ENCODE peak calls at places on chromosomes 1 and 21, in five cellular contexts. O is heart right ventricle; F is substantia nigra; J is CD4-positive, CD25-positive, alpha-beta regulatory T cell; W is tibial artery. N is an unnamed sample.

GRCh38 chr1:161020573-161021167 is at the start of gene F11R:
- DNase-seq in F (no peak), O (peak), W (no peak), J (no peak), N (no peak)

GRCh38 chr1:15684042-15684461 is at the start of gene PLEKHM2:
- DNase-seq in O (no peak), F (no peak), J (peak), W (no peak), N (no peak)

GRCh38 chr21:14616303-14617039 is 70.4 kb upstream of the SAMSN1 start:
- DNase-seq in J (no peak), O (no peak), W (no peak), F (no peak), N (no peak)

GRCh38 chr1:175914115-175914514 is 170.7 kb upstream of the TNR start:
- DNase-seq in O (no peak), W (no peak), J (no peak), F (no peak), N (no peak)

GRCh38 chr1:78102082-78102481 is 56.3 kb downstream of the GIPC2 start:
- DNase-seq in J (no peak), F (no peak), O (no peak), W (no peak), N (no peak)

GRCh38 chr1:115118086-115118485 is 28.8 kb upstream of the TSPAN2 start:
- DNase-seq in F (no peak), W (no peak), O (no peak), J (no peak), N (no peak)

GRCh38 chr1:44029260-44029910 is 1.9 kb downstream of the SLC6A9 start:
- DNase-seq in J (no peak), F (no peak), O (peak), W (no peak), N (no peak)

GRCh38 chr1:152735648-152736047 is 22.2 kb upstream of the KPRP start:
- DNase-seq in O (no peak), F (no peak), J (no peak), W (no peak), N (no peak)

GRCh38 chr1:48251858-48252257 is 29.3 kb downstream of the SLC5A9 start:
- DNase-seq in J (no peak), F (no peak), O (no peak), W (no peak), N (no peak)

GRCh38 chr1:36523850-36524249 is 41.1 kb upstream of the CSF3R start:
- DNase-seq in W (no peak), J (no peak), F (no peak), O (no peak), N (peak)

GRCh38 chr1:207862241-207862787 is 48.6 kb downstream of the CD34 start:
- DNase-seq in O (no peak), J (no peak), F (no peak), W (no peak), N (no peak)
- H3K27ac ChIP-seq in O (peak), J (peak), F (no peak), W (peak), N (no peak)

GRCh38 chr1:166843769-166844596 is 4.7 kb downstream of the POGK start:
- DNase-seq in J (no peak), F (peak), W (no peak), O (no peak), N (no peak)
- H3K27ac ChIP-seq in J (no peak), F (peak), W (peak), O (peak), N (peak)

DNA sequence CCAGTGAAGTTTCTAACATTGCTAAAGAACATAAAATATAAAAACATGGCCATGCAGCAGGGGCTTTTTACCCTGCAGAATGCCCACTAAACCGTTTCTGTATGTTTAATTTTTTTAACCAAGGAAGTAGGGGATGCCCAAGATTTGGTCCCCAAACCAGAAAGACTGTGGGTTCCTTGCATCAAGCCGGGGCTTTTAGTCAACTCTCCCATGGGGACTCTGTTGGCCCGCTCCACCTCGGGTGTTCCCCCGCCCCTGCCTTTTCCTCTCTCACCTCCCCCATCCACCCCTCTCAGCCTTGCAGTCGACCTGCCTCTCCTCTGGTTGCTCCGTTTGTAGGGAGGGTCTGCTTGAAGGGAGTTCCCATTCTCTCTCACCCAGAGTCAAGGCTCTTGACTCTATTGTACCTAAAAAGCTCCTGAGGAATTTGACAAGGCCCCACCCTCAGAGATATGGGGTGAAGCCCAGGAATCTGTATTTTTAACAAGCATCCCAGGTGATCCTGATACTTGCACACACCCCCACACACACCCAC is 117.5 kb downstream of the TOMM20 start:
- DNase-seq in O (no peak), J (peak), F (no peak), W (no peak), N (no peak)
- H3K27ac ChIP-seq in O (no peak), J (peak), F (no peak), W (no peak), N (no peak)

GRCh38 chr1:1784933-1785332 is 6.7 kb upstream of the NADK start:
- DNase-seq in W (no peak), J (no peak), F (no peak), O (no peak), N (no peak)

GRCh38 chr1:1785666-1786065 is 7.4 kb upstream of the NADK start:
- DNase-seq in W (no peak), O (no peak), F (no peak), J (no peak), N (no peak)

GRCh38 chr1:1781526-1781903 is 3.2 kb upstream of the NADK start:
- DNase-seq in F (no peak), O (no peak), J (no peak), W (no peak), N (no peak)

GRCh38 chr1:1782399-1783221 is 4.3 kb upstream of the NADK start:
- DNase-seq in J (peak), F (no peak), O (peak), W (peak), N (no peak)

GRCh38 chr1:1783320-1783719 is 5.0 kb upstream of the NADK start:
- DNase-seq in F (no peak), O (no peak), J (no peak), W (no peak), N (peak)
- H3K27ac ChIP-seq in F (peak), O (no peak), J (peak), W (peak), N (peak)